ENCODE peak calls at places on chromosomes 1 and 21, in nine cellular contexts. One of them, this sample, is unnamed.

GRCh38 chr1:26983863-26984262 is 9.6 kb upstream of the TRNP1 start:
- DNase-seq in T-helper 9 cell: no peak
- DNase-seq in astrocyte: no peak
- DNase-seq in EL: no peak
- DNase-seq in posterior cingulate gyrus: no peak
- DNase-seq in occipital lobe: no peak
- DNase-seq in left ventricle myocardium superior: no peak
- DNase-seq in neural crest cell: no peak
- DNase-seq in T-helper 2 cell: no peak
- DNase-seq in this sample: no peak

GRCh38 chr1:184792450-184792969 is 37.9 kb upstream of the EDEM3 start:
- DNase-seq in T-helper 9 cell: no peak
- DNase-seq in astrocyte: peak; percentile 98
- DNase-seq in EL: peak; percentile 97
- DNase-seq in posterior cingulate gyrus: peak; percentile 89
- DNase-seq in occipital lobe: peak; percentile 39
- DNase-seq in left ventricle myocardium superior: peak; percentile 69
- DNase-seq in neural crest cell: no peak
- DNase-seq in T-helper 2 cell: peak; percentile 39
- DNase-seq in this sample: peak; percentile 98

GRCh38 chr1:53508991-53509663 is 49.9 kb downstream of the DMRTB1 start:
- DNase-seq in T-helper 9 cell: no peak
- DNase-seq in astrocyte: peak; percentile 37
- DNase-seq in EL: peak; percentile 31
- DNase-seq in posterior cingulate gyrus: no peak
- DNase-seq in occipital lobe: no peak
- DNase-seq in left ventricle myocardium superior: no peak
- DNase-seq in neural crest cell: no peak
- DNase-seq in T-helper 2 cell: no peak
- DNase-seq in this sample: peak; percentile 64

GRCh38 chr21:25836396-25836795 is 101.6 kb downstream of the GABPA start:
- DNase-seq in T-helper 9 cell: no peak
- DNase-seq in astrocyte: peak; percentile 78
- DNase-seq in EL: no peak
- DNase-seq in posterior cingulate gyrus: no peak
- DNase-seq in occipital lobe: no peak
- DNase-seq in left ventricle myocardium superior: no peak
- DNase-seq in neural crest cell: no peak
- DNase-seq in T-helper 2 cell: no peak
- DNase-seq in this sample: peak; percentile 22

GRCh38 chr21:32423320-32423719 is 10.8 kb downstream of the EVA1C start:
- DNase-seq in T-helper 9 cell: no peak
- DNase-seq in astrocyte: peak; percentile 98
- DNase-seq in EL: peak; percentile 94
- DNase-seq in posterior cingulate gyrus: no peak
- DNase-seq in occipital lobe: no peak
- DNase-seq in left ventricle myocardium superior: no peak
- DNase-seq in neural crest cell: no peak
- DNase-seq in T-helper 2 cell: no peak
- DNase-seq in this sample: peak; percentile 31

GRCh38 chr1:178784131-178784536 is 59.1 kb downstream of the RALGPS2 start:
- DNase-seq in T-helper 9 cell: no peak
- DNase-seq in astrocyte: no peak
- DNase-seq in EL: no peak
- DNase-seq in posterior cingulate gyrus: no peak
- DNase-seq in occipital lobe: no peak
- DNase-seq in left ventricle myocardium superior: no peak
- DNase-seq in neural crest cell: no peak
- DNase-seq in T-helper 2 cell: peak; percentile 6
- DNase-seq in this sample: no peak

GRCh38 chr1:214551436-214552173 is at the start of gene PTPN14:
- DNase-seq in T-helper 9 cell: no peak
- DNase-seq in astrocyte: peak; percentile 91
- DNase-seq in EL: peak; percentile 98
- DNase-seq in posterior cingulate gyrus: peak; percentile 93
- DNase-seq in occipital lobe: peak; percentile 67
- DNase-seq in left ventricle myocardium superior: peak; percentile 94
- DNase-seq in neural crest cell: peak; percentile 75
- DNase-seq in T-helper 2 cell: peak; percentile 35
- DNase-seq in this sample: peak; percentile 85

GRCh38 chr1:208047476-208047934 is 136.6 kb upstream of the CD34 start:
- DNase-seq in T-helper 9 cell: no peak
- DNase-seq in astrocyte: peak; percentile 48
- DNase-seq in EL: no peak
- DNase-seq in posterior cingulate gyrus: no peak
- DNase-seq in occipital lobe: no peak
- DNase-seq in left ventricle myocardium superior: peak; percentile 89
- DNase-seq in neural crest cell: no peak
- DNase-seq in T-helper 2 cell: no peak
- DNase-seq in this sample: no peak

GRCh38 chr1:233707906-233708292 is 94.0 kb downstream of the KCNK1 start:
- DNase-seq in T-helper 9 cell: no peak
- DNase-seq in astrocyte: no peak
- DNase-seq in EL: no peak
- DNase-seq in posterior cingulate gyrus: no peak
- DNase-seq in occipital lobe: no peak
- DNase-seq in left ventricle myocardium superior: no peak
- DNase-seq in neural crest cell: no peak
- DNase-seq in T-helper 2 cell: no peak
- DNase-seq in this sample: no peak

GRCh38 chr1:172951728-172952365 is 98.9 kb downstream of the TNFSF18 start:
- DNase-seq in T-helper 9 cell: no peak
- DNase-seq in astrocyte: peak; percentile 86
- DNase-seq in EL: peak; percentile 78
- DNase-seq in posterior cingulate gyrus: no peak
- DNase-seq in occipital lobe: no peak
- DNase-seq in left ventricle myocardium superior: peak; percentile 26
- DNase-seq in neural crest cell: no peak
- DNase-seq in T-helper 2 cell: no peak
- DNase-seq in this sample: peak; percentile 77

GRCh38 chr1:173255214-173255813 is 48.2 kb upstream of the TNFSF4 start:
- DNase-seq in T-helper 9 cell: no peak
- DNase-seq in astrocyte: no peak
- DNase-seq in EL: peak; percentile 62
- DNase-seq in posterior cingulate gyrus: no peak
- DNase-seq in occipital lobe: no peak
- DNase-seq in left ventricle myocardium superior: no peak
- DNase-seq in neural crest cell: peak; percentile 12
- DNase-seq in T-helper 2 cell: peak; percentile 2
- DNase-seq in this sample: peak; percentile 35

GRCh38 chr1:21594495-21594894 is 74.7 kb downstream of the RAP1GAP start:
- DNase-seq in T-helper 9 cell: no peak
- DNase-seq in astrocyte: no peak
- DNase-seq in EL: peak; percentile 48
- DNase-seq in posterior cingulate gyrus: no peak
- DNase-seq in occipital lobe: no peak
- DNase-seq in left ventricle myocardium superior: no peak
- DNase-seq in neural crest cell: no peak
- DNase-seq in T-helper 2 cell: no peak
- DNase-seq in this sample: no peak

GRCh38 chr1:88998716-88999115 is 6.3 kb upstream of the KYAT3 start:
- DNase-seq in T-helper 9 cell: no peak
- DNase-seq in astrocyte: peak; percentile 37
- DNase-seq in EL: peak; percentile 71
- DNase-seq in posterior cingulate gyrus: no peak
- DNase-seq in occipital lobe: no peak
- DNase-seq in left ventricle myocardium superior: no peak
- DNase-seq in neural crest cell: peak; percentile 16
- DNase-seq in T-helper 2 cell: peak; percentile 77
- DNase-seq in this sample: peak; percentile 70

GRCh38 chr1:161092621-161093028 is 3.3 kb upstream of the NECTIN4 start:
- DNase-seq in T-helper 9 cell: no peak
- DNase-seq in astrocyte: no peak
- DNase-seq in EL: peak; percentile 52
- DNase-seq in posterior cingulate gyrus: no peak
- DNase-seq in occipital lobe: no peak
- DNase-seq in left ventricle myocardium superior: no peak
- DNase-seq in neural crest cell: no peak
- DNase-seq in T-helper 2 cell: no peak
- DNase-seq in this sample: peak; percentile 36

GRCh38 chr1:31746687-31747086 is 17.5 kb downstream of the ADGRB2 start:
- DNase-seq in T-helper 9 cell: no peak
- DNase-seq in astrocyte: no peak
- DNase-seq in EL: no peak
- DNase-seq in posterior cingulate gyrus: no peak
- DNase-seq in occipital lobe: no peak
- DNase-seq in left ventricle myocardium superior: no peak
- DNase-seq in neural crest cell: no peak
- DNase-seq in T-helper 2 cell: no peak
- DNase-seq in this sample: no peak

GRCh38 chr1:148353461-148354283 is 129.4 kb downstream of the PPIAL4G start:
- DNase-seq in T-helper 9 cell: no peak
- DNase-seq in astrocyte: peak; percentile 84
- DNase-seq in EL: peak; percentile 88
- DNase-seq in posterior cingulate gyrus: no peak
- DNase-seq in occipital lobe: no peak
- DNase-seq in left ventricle myocardium superior: no peak
- DNase-seq in neural crest cell: no peak
- DNase-seq in T-helper 2 cell: peak; percentile 30
- DNase-seq in this sample: no peak

GRCh38 chr1:47587891-47588582 is 150.2 kb downstream of the FOXD2 start:
- DNase-seq in T-helper 9 cell: no peak
- DNase-seq in astrocyte: no peak
- DNase-seq in EL: no peak
- DNase-seq in posterior cingulate gyrus: no peak
- DNase-seq in occipital lobe: no peak
- DNase-seq in left ventricle myocardium superior: peak; percentile 37
- DNase-seq in neural crest cell: no peak
- DNase-seq in T-helper 2 cell: no peak
- DNase-seq in this sample: peak; percentile 17

GRCh38 chr1:56911539-56911938 is 54.3 kb downstream of the C8B start:
- DNase-seq in T-helper 9 cell: no peak
- DNase-seq in astrocyte: peak; percentile 5
- DNase-seq in EL: no peak
- DNase-seq in posterior cingulate gyrus: no peak
- DNase-seq in occipital lobe: no peak
- DNase-seq in left ventricle myocardium superior: no peak
- DNase-seq in neural crest cell: no peak
- DNase-seq in T-helper 2 cell: no peak
- DNase-seq in this sample: peak; percentile 73

GRCh38 chr1:6349254-6349943 is 44.2 kb downstream of the ACOT7 start:
- DNase-seq in T-helper 9 cell: no peak
- DNase-seq in astrocyte: no peak
- DNase-seq in EL: no peak
- DNase-seq in posterior cingulate gyrus: no peak
- DNase-seq in occipital lobe: no peak
- DNase-seq in left ventricle myocardium superior: no peak
- DNase-seq in neural crest cell: no peak
- DNase-seq in T-helper 2 cell: peak; percentile 17
- DNase-seq in this sample: no peak

GRCh38 chr1:240524356-240525071 is 87.4 kb downstream of the GREM2 start:
- DNase-seq in T-helper 9 cell: no peak
- DNase-seq in astrocyte: no peak
- DNase-seq in EL: no peak
- DNase-seq in posterior cingulate gyrus: no peak
- DNase-seq in occipital lobe: no peak
- DNase-seq in left ventricle myocardium superior: no peak
- DNase-seq in neural crest cell: no peak
- DNase-seq in T-helper 2 cell: no peak
- DNase-seq in this sample: no peak

GRCh38 chr1:17654519-17654918 is 100.6 kb upstream of the ACTL8 start:
- DNase-seq in T-helper 9 cell: no peak
- DNase-seq in astrocyte: no peak
- DNase-seq in EL: no peak
- DNase-seq in posterior cingulate gyrus: no peak
- DNase-seq in occipital lobe: no peak
- DNase-seq in left ventricle myocardium superior: no peak
- DNase-seq in neural crest cell: no peak
- DNase-seq in T-helper 2 cell: no peak
- DNase-seq in this sample: no peak

GRCh38 chr1:91774520-91775203 is 111.3 kb downstream of the TGFBR3 start:
- DNase-seq in T-helper 9 cell: no peak
- DNase-seq in astrocyte: peak; percentile 68
- DNase-seq in EL: peak; percentile 58
- DNase-seq in posterior cingulate gyrus: no peak
- DNase-seq in occipital lobe: no peak
- DNase-seq in left ventricle myocardium superior: no peak
- DNase-seq in neural crest cell: no peak
- DNase-seq in T-helper 2 cell: no peak
- DNase-seq in this sample: no peak

GRCh38 chr1:115056395-115056798 is 26.8 kb downstream of the TSHB start:
- DNase-seq in T-helper 9 cell: no peak
- DNase-seq in astrocyte: peak; percentile 84
- DNase-seq in EL: peak; percentile 95
- DNase-seq in posterior cingulate gyrus: no peak
- DNase-seq in occipital lobe: no peak
- DNase-seq in left ventricle myocardium superior: no peak
- DNase-seq in neural crest cell: no peak
- DNase-seq in T-helper 2 cell: no peak
- DNase-seq in this sample: peak; percentile 95

GRCh38 chr1:100306735-100307313 is 40.8 kb downstream of the RTCA start:
- DNase-seq in T-helper 9 cell: no peak
- DNase-seq in astrocyte: no peak
- DNase-seq in EL: no peak
- DNase-seq in posterior cingulate gyrus: no peak
- DNase-seq in occipital lobe: no peak
- DNase-seq in left ventricle myocardium superior: no peak
- DNase-seq in neural crest cell: no peak
- DNase-seq in T-helper 2 cell: peak; percentile 60
- DNase-seq in this sample: no peak

GRCh38 chr1:89605692-89606091 is 27.2 kb upstream of the LRRC8C start:
- DNase-seq in T-helper 9 cell: no peak
- DNase-seq in astrocyte: peak; percentile 56
- DNase-seq in EL: peak; percentile 89
- DNase-seq in posterior cingulate gyrus: no peak
- DNase-seq in occipital lobe: no peak
- DNase-seq in left ventricle myocardium superior: no peak
- DNase-seq in neural crest cell: no peak
- DNase-seq in T-helper 2 cell: no peak
- DNase-seq in this sample: peak; percentile 99

GRCh38 chr1:7634841-7635240 is 136.3 kb upstream of the VAMP3 start:
- DNase-seq in T-helper 9 cell: no peak
- DNase-seq in astrocyte: no peak
- DNase-seq in EL: no peak
- DNase-seq in posterior cingulate gyrus: no peak
- DNase-seq in occipital lobe: no peak
- DNase-seq in left ventricle myocardium superior: no peak
- DNase-seq in neural crest cell: no peak
- DNase-seq in T-helper 2 cell: no peak
- DNase-seq in this sample: no peak

This sample was measured in renal cortical epithelial cell.